ENCODE peak calls at places on chromosomes 7 and 10, in five cellular contexts. U is neuronal stem cell, K is H9, S is mesenchymal stem cell, A is H1. Y is an unnamed sample.

GRCh38 chr7:23467731-23468720 is 2.3 kb downstream of the IGF2BP3 start:
- DNase-seq in S (peak), K (peak), A (peak), U (peak), Y (peak)

GRCh38 chr10:17981766-17982380 is 30.2 kb downstream of the SLC39A12 start:
- DNase-seq in S (peak), A (no peak), U (no peak), K (no peak), Y (no peak)

GRCh38 chr10:49608166-49608758 is 1.8 kb upstream of the SLC18A3 start:
- DNase-seq in S (no peak), U (no peak), K (peak), A (no peak), Y (no peak)

GRCh38 chr10:11286261-11286989 is 268.8 kb downstream of the CELF2 start:
- DNase-seq in S (no peak), A (no peak), K (no peak), U (no peak), Y (no peak)

GRCh38 chr10:11642558-11642957 is 31.1 kb upstream of the USP6NL start:
- DNase-seq in S (no peak), K (no peak), U (no peak), A (no peak), Y (peak)

GRCh38 chr10:99357691-99358090 is 28.5 kb downstream of the CNNM1 start:
- DNase-seq in U (no peak), A (no peak), K (no peak), S (no peak), Y (no peak)

GRCh38 chr10:94546058-94546595 is 539 bp downstream of the HELLS start:
- DNase-seq in S (no peak), A (no peak), U (no peak), K (no peak), Y (no peak)

GRCh38 chr10:31121074-31121685 is 89.5 kb upstream of the ZNF438 start:
- DNase-seq in U (no peak), K (no peak), A (peak), S (no peak), Y (no peak)

GRCh38 chr10:804787-805634 is 115.5 kb upstream of the DIP2C start:
- DNase-seq in A (no peak), U (no peak), K (peak), S (no peak), Y (no peak)

GRCh38 chr7:74153736-74154135 is 20.4 kb upstream of the EIF4H start:
- DNase-seq in U (no peak), K (no peak), S (no peak), A (no peak), Y (peak)

GRCh38 chr7:99617187-99617781 is 538 bp downstream of the ZSCAN25 start:
- DNase-seq in A (no peak), K (no peak), S (no peak), U (no peak), Y (no peak)

GRCh38 chr7:159143780-159144755 is 599 bp downstream of the VIPR2 start:
- DNase-seq in U (peak), S (no peak), A (peak), K (peak), Y (no peak)

GRCh38 chr10:88152720-88153119 is 289.3 kb downstream of the PTEN start:
- DNase-seq in S (peak), A (no peak), K (no peak), U (no peak), Y (peak)

GRCh38 chr10:27644307-27644939 is 101.2 kb downstream of the MKX start:
- DNase-seq in K (no peak), U (no peak), S (no peak), A (no peak), Y (no peak)

GRCh38 chr10:117541909-117542705 is 439 bp upstream of the EMX2 start:
- DNase-seq in S (peak), K (peak), A (peak), U (peak), Y (no peak)

GRCh38 chr10:46218921-46219320 is 67.9 kb upstream of the ANTXRL start:
- DNase-seq in K (no peak), S (peak), A (no peak), U (no peak), Y (no peak)

GRCh38 chr7:127447326-127447945 is 54.9 kb upstream of the ZNF800 start:
- DNase-seq in U (no peak), K (peak), S (peak), A (peak), Y (peak)

GRCh38 chr7:148941598-148942280 is 57.6 kb upstream of the EZH2 start:
- DNase-seq in A (peak), K (peak), U (peak), S (peak), Y (peak)

GRCh38 chr7:102313997-102314780 is 27.5 kb downstream of the SH2B2 start:
- DNase-seq in K (no peak), S (no peak), U (no peak), A (no peak), Y (no peak)

GRCh38 chr10:91635401-91636400 is 2.8 kb upstream of the PPP1R3C start:
- DNase-seq in U (peak), A (peak), K (peak), S (peak), Y (peak)

GRCh38 chr10:103397191-103397825 is 882 bp downstream of the PDCD11 start:
- DNase-seq in U (no peak), S (peak), A (no peak), K (no peak), Y (no peak)

GRCh38 chr7:142608630-142609029 is 140.6 kb upstream of the PRSS1 start:
- DNase-seq in A (no peak), K (no peak), U (no peak), S (no peak), Y (peak)

GRCh38 chr10:119253433-119254174 is 46.2 kb downstream of the GRK5 start:
- DNase-seq in S (peak), U (no peak), A (no peak), K (no peak), Y (peak)

GRCh38 chr7:112765105-112765504 is 25.1 kb downstream of the TMEM168 start:
- DNase-seq in K (no peak), U (no peak), S (no peak), A (no peak), Y (no peak)
- H2BK12ac ChIP-seq in K (no peak), U (no peak), S (no peak), A (no peak), Y (no peak)

GRCh38 chr7:151507806-151508205 is 11.9 kb downstream of the RHEB start:
- DNase-seq in S (no peak), A (no peak), U (no peak), K (no peak), Y (no peak)
- H2BK12ac ChIP-seq in S (no peak), A (no peak), U (no peak), K (no peak), Y (no peak)

DNA sequence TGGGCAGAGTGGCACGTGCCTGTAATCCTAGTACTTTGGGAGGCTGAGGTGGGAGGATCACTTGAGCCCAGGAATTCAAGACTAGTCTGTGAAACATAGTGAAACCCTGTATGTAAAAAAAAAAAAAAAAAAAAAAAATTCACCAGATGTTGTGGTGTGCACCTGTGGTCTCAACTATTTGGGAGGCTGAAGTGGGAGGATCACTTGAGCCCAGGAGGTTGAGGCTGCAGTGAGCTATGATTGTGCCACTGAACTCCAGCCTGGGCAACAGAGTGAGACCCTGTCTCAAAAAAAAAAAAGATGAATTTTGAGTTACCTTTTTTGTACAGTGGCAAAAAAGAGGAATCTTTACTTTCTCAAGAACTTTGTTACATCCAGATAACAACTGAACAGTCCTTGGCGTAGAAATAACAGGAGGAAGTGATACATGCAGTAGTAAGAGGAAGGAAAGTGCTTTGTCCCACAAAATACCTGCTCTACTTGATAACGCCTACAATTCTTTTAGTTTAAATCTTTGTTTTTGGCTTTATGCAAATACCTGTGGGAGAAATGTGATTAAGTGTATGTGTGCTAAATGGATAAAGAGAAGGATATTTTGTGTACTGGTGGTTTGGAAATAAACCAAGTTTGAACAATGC is 29.3 kb downstream of the SPAG6 start:
- DNase-seq in A (no peak), S (no peak), U (no peak), K (no peak), Y (no peak)
- H2BK12ac ChIP-seq in A (no peak), S (no peak), U (no peak), K (no peak), Y (no peak)

GRCh38 chr10:63605568-63605967 is 84.4 kb downstream of the REEP3 start:
- DNase-seq in S (peak), U (no peak), A (no peak), K (no peak), Y (no peak)
- H2BK12ac ChIP-seq in S (no peak), U (no peak), A (no peak), K (no peak), Y (no peak)

GRCh38 chr7:43771128-43771527 is 12.6 kb downstream of the BLVRA start:
- DNase-seq in S (no peak), U (no peak), A (no peak), K (no peak), Y (no peak)
- H2BK12ac ChIP-seq in S (no peak), U (no peak), A (no peak), K (no peak), Y (no peak)

Y was measured in trophoblast cell.